ENCODE peak calls at places on chromosomes 3 and 15, in five cellular contexts. One of them, this sample, is unnamed.

GRCh38 chr3:127394031-127394430 is 106.2 kb upstream of the PRR20G start:
- DNase-seq in HCT116: no peak
- DNase-seq in HepG2: no peak
- DNase-seq in K562: no peak
- DNase-seq in SK-N-SH: no peak
- DNase-seq in this sample: no peak

GRCh38 chr3:2212211-2212610 is 113.5 kb downstream of the CNTN4 start:
- DNase-seq in HCT116: no peak
- DNase-seq in HepG2: no peak
- DNase-seq in K562: no peak
- DNase-seq in SK-N-SH: no peak
- DNase-seq in this sample: no peak

GRCh38 chr3:60399295-60399694 is 852.0 kb downstream of the FHIT start:
- DNase-seq in HCT116: no peak
- DNase-seq in HepG2: no peak
- DNase-seq in K562: peak; percentile 6
- DNase-seq in SK-N-SH: no peak
- DNase-seq in this sample: no peak

GRCh38 chr3:66582721-66583141 is 81.9 kb upstream of the LRIG1 start:
- DNase-seq in HCT116: no peak
- DNase-seq in HepG2: no peak
- DNase-seq in K562: no peak
- DNase-seq in SK-N-SH: no peak
- DNase-seq in this sample: peak; percentile 48

GRCh38 chr3:107065094-107065861 is 312.0 kb upstream of the CCDC54 start:
- DNase-seq in HCT116: no peak
- DNase-seq in HepG2: no peak
- DNase-seq in K562: no peak
- DNase-seq in SK-N-SH: peak; percentile 4
- DNase-seq in this sample: no peak

GRCh38 chr3:48186993-48187578 is 1.1 kb downstream of the CDC25A start:
- DNase-seq in HCT116: no peak
- DNase-seq in HepG2: no peak
- DNase-seq in K562: no peak
- DNase-seq in SK-N-SH: no peak
- DNase-seq in this sample: no peak

GRCh38 chr3:12054245-12054644 is 50.1 kb downstream of the SYN2 start:
- DNase-seq in HCT116: no peak
- DNase-seq in HepG2: no peak
- DNase-seq in K562: no peak
- DNase-seq in SK-N-SH: no peak
- DNase-seq in this sample: no peak

GRCh38 chr3:22960326-22960984 is 242.7 kb upstream of the UBE2E2 start:
- DNase-seq in HCT116: peak; percentile 16
- DNase-seq in HepG2: peak; percentile 12
- DNase-seq in K562: peak; percentile 13
- DNase-seq in SK-N-SH: peak; percentile 34
- DNase-seq in this sample: no peak

GRCh38 chr15:81311834-81312459 is 12.0 kb downstream of the STARD5 start:
- DNase-seq in HCT116: no peak
- DNase-seq in HepG2: no peak
- DNase-seq in K562: no peak
- DNase-seq in SK-N-SH: no peak
- DNase-seq in this sample: no peak

GRCh38 chr15:85314653-85315052 is 65.8 kb upstream of the AKAP13 start:
- DNase-seq in HCT116: no peak
- DNase-seq in HepG2: no peak
- DNase-seq in K562: no peak
- DNase-seq in SK-N-SH: no peak
- DNase-seq in this sample: no peak

GRCh38 chr3:12479919-12480425 is 4.3 kb upstream of the TSEN2 start:
- DNase-seq in HCT116: peak; percentile 48
- DNase-seq in HepG2: peak; percentile 66
- DNase-seq in K562: peak; percentile 62
- DNase-seq in SK-N-SH: peak; percentile 75
- DNase-seq in this sample: no peak

GRCh38 chr3:58697552-58697951 is 31.0 kb upstream of the FAM3D start:
- DNase-seq in HCT116: no peak
- DNase-seq in HepG2: no peak
- DNase-seq in K562: no peak
- DNase-seq in SK-N-SH: no peak
- DNase-seq in this sample: no peak

GRCh38 chr3:122918576-122919290 is 108.8 kb downstream of the SEMA5B start:
- DNase-seq in HCT116: no peak
- DNase-seq in HepG2: no peak
- DNase-seq in K562: no peak
- DNase-seq in SK-N-SH: no peak
- DNase-seq in this sample: no peak

GRCh38 chr3:42638339-42638842 is 15.1 kb upstream of the ZBTB47 start:
- DNase-seq in HCT116: no peak
- DNase-seq in HepG2: no peak
- DNase-seq in K562: no peak
- DNase-seq in SK-N-SH: no peak
- DNase-seq in this sample: peak; percentile 30

GRCh38 chr3:188760408-188760807 is 411.4 kb upstream of the TPRG1 start:
- DNase-seq in HCT116: no peak
- DNase-seq in HepG2: no peak
- DNase-seq in K562: no peak
- DNase-seq in SK-N-SH: no peak
- DNase-seq in this sample: no peak

GRCh38 chr3:3087279-3087678 is 22.9 kb downstream of the IL5RA start:
- DNase-seq in HCT116: no peak
- DNase-seq in HepG2: no peak
- DNase-seq in K562: no peak
- DNase-seq in SK-N-SH: peak; percentile 40
- DNase-seq in this sample: no peak

GRCh38 chr15:71079208-71080044 is 35.8 kb upstream of the THSD4 start:
- DNase-seq in HCT116: no peak
- DNase-seq in HepG2: no peak
- DNase-seq in K562: no peak
- DNase-seq in SK-N-SH: no peak
- DNase-seq in this sample: no peak

GRCh38 chr15:72907733-72908132 is 124.2 kb upstream of the ADPGK start:
- DNase-seq in HCT116: no peak
- DNase-seq in HepG2: no peak
- DNase-seq in K562: peak; percentile 8
- DNase-seq in SK-N-SH: peak; percentile 47
- DNase-seq in this sample: no peak

GRCh38 chr3:113758389-113759029 is 11.7 kb downstream of the ATP6V1A start:
- DNase-seq in HCT116: no peak
- DNase-seq in HepG2: no peak
- DNase-seq in K562: no peak
- DNase-seq in SK-N-SH: no peak
- DNase-seq in this sample: no peak

GRCh38 chr3:10527295-10528016 is 22.1 kb upstream of the ATP2B2 start:
- DNase-seq in HCT116: no peak
- DNase-seq in HepG2: no peak
- DNase-seq in K562: no peak
- DNase-seq in SK-N-SH: no peak
- DNase-seq in this sample: no peak

GRCh38 chr15:43969802-43970375 is 143.1 kb downstream of the WDR76 start:
- DNase-seq in HCT116: no peak
- DNase-seq in HepG2: no peak
- DNase-seq in K562: no peak
- DNase-seq in SK-N-SH: no peak
- DNase-seq in this sample: no peak

GRCh38 chr15:80480171-80480811 is 76.1 kb downstream of the ARNT2 start:
- DNase-seq in HCT116: no peak
- DNase-seq in HepG2: peak; percentile 15
- DNase-seq in K562: no peak
- DNase-seq in SK-N-SH: no peak
- DNase-seq in this sample: no peak

GRCh38 chr3:177041021-177041729 is 156.1 kb downstream of the TBL1XR1 start:
- DNase-seq in HCT116: no peak
- DNase-seq in HepG2: no peak
- DNase-seq in K562: no peak
- DNase-seq in SK-N-SH: no peak
- DNase-seq in this sample: no peak

GRCh38 chr15:90685688-90686434 is 31.3 kb upstream of the BLM start:
- DNase-seq in HCT116: no peak
- DNase-seq in HepG2: no peak
- DNase-seq in K562: peak; percentile 40
- DNase-seq in SK-N-SH: no peak
- DNase-seq in this sample: no peak

GRCh38 chr15:90684281-90684680 is 32.9 kb upstream of the BLM start:
- DNase-seq in HCT116: no peak
- DNase-seq in HepG2: no peak
- DNase-seq in K562: no peak
- DNase-seq in SK-N-SH: no peak
- DNase-seq in this sample: no peak

GRCh38 chr15:90683876-90684275 is 33.3 kb upstream of the BLM start:
- DNase-seq in HCT116: no peak
- DNase-seq in HepG2: no peak
- DNase-seq in K562: no peak
- DNase-seq in SK-N-SH: no peak
- DNase-seq in this sample: no peak

GRCh38 chr15:90683371-90683770 is 33.8 kb upstream of the BLM start:
- DNase-seq in HCT116: no peak
- DNase-seq in HepG2: no peak
- DNase-seq in K562: peak; percentile 36
- DNase-seq in SK-N-SH: no peak
- DNase-seq in this sample: no peak

DNA sequence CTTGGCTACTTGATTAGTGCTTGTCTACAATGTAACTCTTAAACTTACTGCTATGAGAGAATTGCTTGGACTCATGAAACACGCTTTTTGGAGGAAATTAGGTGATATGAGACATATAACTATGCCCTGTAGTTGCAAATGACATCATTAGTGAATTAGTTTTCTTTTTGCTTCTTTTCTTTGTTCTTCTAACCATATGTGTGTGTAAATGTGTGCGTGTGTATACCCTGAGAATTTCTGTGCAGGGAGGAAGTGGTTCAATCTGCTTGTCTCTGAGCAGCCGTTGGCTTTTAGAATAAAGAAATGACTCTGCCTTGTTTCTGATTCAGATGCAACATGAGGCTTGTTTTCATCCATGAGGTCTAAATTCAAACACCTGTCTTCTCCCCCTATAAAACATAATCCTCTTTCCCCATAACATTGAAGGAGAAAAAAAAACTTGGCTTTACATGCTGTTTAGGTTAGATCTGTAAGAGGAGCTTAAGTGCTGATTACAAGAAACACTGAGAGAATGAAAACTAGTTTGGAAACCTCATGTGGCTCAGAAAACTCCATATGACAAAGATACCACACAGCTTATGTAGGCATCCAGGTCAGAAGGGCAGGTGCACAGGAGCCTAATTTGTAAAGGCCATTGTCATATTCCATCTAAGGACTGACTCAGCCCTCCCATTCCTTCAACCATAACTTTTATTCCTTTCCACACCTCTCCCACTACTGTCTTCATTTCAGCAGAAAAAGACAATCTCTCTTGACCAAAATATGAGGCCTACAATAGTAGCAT is 30.5 kb upstream of the BLM start:
- DNase-seq in HCT116: no peak
- DNase-seq in HepG2: no peak
- DNase-seq in K562: no peak
- DNase-seq in SK-N-SH: no peak
- DNase-seq in this sample: peak; percentile 92
- H3K9ac ChIP-seq in HCT116: no peak overlapping the region
- H3K9ac ChIP-seq in HepG2: no peak overlapping the region
- H3K9ac ChIP-seq in K562: no peak overlapping the region
- H3K9ac ChIP-seq in SK-N-SH: no peak overlapping the region
- H3K9ac ChIP-seq in this sample: peak overlapping the region; percentile 81

DNA sequence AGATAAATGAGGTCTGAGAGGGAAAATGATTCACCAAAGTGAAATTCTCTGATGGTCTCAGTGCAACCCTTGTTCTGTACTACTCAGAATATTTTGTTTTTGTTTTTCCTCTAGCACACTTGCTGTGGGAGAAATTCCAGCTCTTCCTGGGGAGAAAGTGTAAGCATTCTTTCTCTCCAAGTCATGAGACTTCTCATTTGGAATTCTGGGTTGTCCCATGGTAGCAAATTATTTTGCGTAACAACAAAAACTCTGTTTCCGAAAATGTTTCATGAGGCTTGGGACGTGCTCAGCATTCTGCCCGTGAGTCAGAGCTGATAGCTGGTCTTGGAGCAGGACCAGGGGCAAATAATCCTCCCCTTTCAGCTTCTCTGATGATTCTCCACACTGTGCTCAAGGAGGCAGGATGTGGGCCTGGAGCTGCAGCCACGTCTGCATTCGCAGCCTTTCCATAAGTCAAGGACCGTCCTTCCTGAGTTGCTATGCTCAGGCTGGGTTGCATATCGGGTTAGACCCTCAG is 70.3 kb downstream of the SENP2 start:
- DNase-seq in HCT116: no peak
- DNase-seq in HepG2: no peak
- DNase-seq in K562: no peak
- DNase-seq in SK-N-SH: no peak
- DNase-seq in this sample: no peak
- TF ChIP-seq ZBTB33 in HCT116: no peak
- TF ChIP-seq ZBTB33 in HepG2: no peak
- TF ChIP-seq ZBTB33 in K562: no peak
- TF ChIP-seq ZBTB33 in SK-N-SH: peak; percentile 30
- TF ChIP-seq ZBTB33 in this sample: no peak

GRCh38 chr15:41777421-41777973 is 3.2 kb downstream of the MAPKBP1 start:
- DNase-seq in HCT116: no peak
- DNase-seq in HepG2: no peak
- DNase-seq in K562: no peak
- DNase-seq in SK-N-SH: no peak
- DNase-seq in this sample: no peak
- H3K9ac ChIP-seq in HCT116: no peak overlapping the region
- H3K9ac ChIP-seq in HepG2: no peak overlapping the region
- H3K9ac ChIP-seq in K562: no peak overlapping the region
- H3K9ac ChIP-seq in SK-N-SH: peak overlapping the region; percentile 22
- H3K9ac ChIP-seq in this sample: no peak overlapping the region

GRCh38 chr15:65050270-65050669 is 5.1 kb downstream of the SLC51B start:
- DNase-seq in HCT116: no peak
- DNase-seq in HepG2: no peak
- DNase-seq in K562: no peak
- DNase-seq in SK-N-SH: no peak
- DNase-seq in this sample: no peak

GRCh38 chr15:65052956-65053355 is 7.8 kb downstream of the SLC51B start:
- DNase-seq in HCT116: no peak
- DNase-seq in HepG2: no peak
- DNase-seq in K562: no peak
- DNase-seq in SK-N-SH: no peak
- DNase-seq in this sample: no peak

GRCh38 chr15:65044724-65045481 is at the start of gene SLC51B:
- DNase-seq in HCT116: no peak
- DNase-seq in HepG2: peak; percentile 99
- DNase-seq in K562: peak; percentile 18
- DNase-seq in SK-N-SH: no peak
- DNase-seq in this sample: no peak

GRCh38 chr15:65051266-65051665 is 6.1 kb downstream of the SLC51B start:
- DNase-seq in HCT116: no peak
- DNase-seq in HepG2: no peak
- DNase-seq in K562: no peak
- DNase-seq in SK-N-SH: no peak
- DNase-seq in this sample: no peak

DNA sequence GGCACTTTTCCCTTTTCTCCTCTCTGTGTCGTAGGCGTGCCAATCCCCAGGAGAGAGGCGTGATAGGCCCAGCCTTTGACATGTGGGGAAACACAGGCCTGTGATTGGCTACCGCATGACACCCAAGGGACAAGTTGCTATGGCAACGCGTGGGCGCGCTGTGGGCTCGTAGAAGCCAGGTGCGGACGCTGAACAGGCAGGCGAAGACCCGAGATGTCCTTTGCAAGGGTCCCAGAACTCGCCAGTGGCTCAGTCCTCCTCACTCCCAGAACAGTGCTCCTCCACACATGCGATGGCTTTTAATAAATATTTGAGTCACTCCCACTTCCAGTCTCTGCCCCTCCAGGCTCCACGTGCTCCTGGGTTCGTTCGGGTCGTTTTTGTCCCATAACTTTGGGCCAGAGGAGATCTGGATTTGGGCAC is 4.2 kb downstream of the SLC51B start:
- DNase-seq in HCT116: peak; percentile 84
- DNase-seq in HepG2: no peak
- DNase-seq in K562: peak; percentile 93
- DNase-seq in SK-N-SH: peak; percentile 96
- DNase-seq in this sample: peak; percentile 90
- TF ChIP-seq ZBTB33 in HCT116: no peak
- TF ChIP-seq ZBTB33 in HepG2: no peak
- TF ChIP-seq ZBTB33 in K562: no peak
- TF ChIP-seq ZBTB33 in SK-N-SH: no peak
- TF ChIP-seq ZBTB33 in this sample: no peak

This sample was measured in GM12878.